ENCODE peak calls at places on chromosomes 5 and 9, in seven cellular contexts. K is HCT116, X is HepG2, B is SK-N-SH, Z is K562, L is GM12878, D is H1. J is an unnamed sample.

GRCh38 chr5:180142008-180142803 is 66.8 kb downstream of the RASGEF1C start:
- DNase-seq in K (no peak), X (no peak), B (no peak), Z (no peak), L (no peak), D (no peak), J (no peak)

GRCh38 chr5:144203750-144204596 is 33.3 kb downstream of the KCTD16 start:
- DNase-seq in K (peak), X (peak), B (peak), Z (peak), L (no peak), D (peak), J (peak)

GRCh38 chr9:20683351-20684034 is 566 bp upstream of the FOCAD start:
- DNase-seq in K (peak), X (peak), B (peak), Z (peak), L (no peak), D (no peak), J (no peak)

GRCh38 chr5:118918232-118918631 is 70.1 kb downstream of the DTWD2 start:
- DNase-seq in K (no peak), X (no peak), B (no peak), Z (no peak), L (no peak), D (no peak), J (no peak)

GRCh38 chr9:2985343-2985742 is 141.4 kb upstream of the PUM3 start:
- DNase-seq in K (no peak), X (no peak), B (no peak), Z (no peak), L (no peak), D (no peak), J (no peak)

GRCh38 chr9:96612105-96612965 is 7.3 kb downstream of the CDC14B start:
- DNase-seq in K (no peak), X (peak), B (peak), Z (no peak), L (no peak), D (no peak), J (no peak)

GRCh38 chr5:60668715-60669304 is 31.2 kb downstream of the DEPDC1B start:
- DNase-seq in K (peak), X (peak), B (peak), Z (no peak), L (no peak), D (no peak), J (no peak)

GRCh38 chr5:111063709-111064322 is 7.7 kb upstream of the TSLP start:
- DNase-seq in K (peak), X (peak), B (peak), Z (no peak), L (no peak), D (no peak), J (no peak)

GRCh38 chr5:159515909-159516415 is 185.7 kb upstream of the IL12B start:
- DNase-seq in K (peak), X (peak), B (peak), Z (peak), L (peak), D (peak), J (peak)

GRCh38 chr9:102113191-102113590 is 374.7 kb upstream of the GRIN3A start:
- DNase-seq in K (no peak), X (no peak), B (no peak), Z (no peak), L (no peak), D (no peak), J (no peak)

GRCh38 chr5:66958126-66958983 is 238.2 kb downstream of the CD180 start:
- DNase-seq in K (no peak), X (no peak), B (no peak), Z (no peak), L (no peak), D (no peak), J (no peak)

GRCh38 chr5:31182146-31182545 is 11.3 kb upstream of the CDH6 start:
- DNase-seq in K (no peak), X (no peak), B (no peak), Z (no peak), L (no peak), D (no peak), J (no peak)

GRCh38 chr9:35051069-35051967 is 21.1 kb downstream of the VCP start:
- DNase-seq in K (peak), X (peak), B (peak), Z (peak), L (no peak), D (peak), J (peak)

DNA sequence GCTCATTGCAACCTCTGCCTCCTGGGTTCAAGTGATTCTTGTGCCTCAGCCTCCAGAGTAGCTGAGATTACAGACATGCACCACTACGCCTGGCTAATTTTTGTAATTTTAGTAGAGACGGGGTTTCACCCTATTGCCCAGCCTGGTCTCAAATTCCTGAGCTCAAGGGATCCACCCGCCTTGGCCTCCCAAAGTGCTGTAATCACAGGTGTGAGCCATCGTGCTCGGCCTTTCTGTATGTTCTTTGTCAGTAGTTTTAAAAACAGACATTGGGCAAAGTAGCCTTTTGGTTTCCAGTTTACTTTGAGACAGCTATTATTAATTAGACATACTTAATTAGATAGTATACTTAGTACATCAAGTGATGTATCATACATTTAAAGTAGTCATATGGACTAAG is 45.1 kb downstream of the RBM27 start:
- DNase-seq in K (no peak), X (no peak), B (no peak), Z (no peak), L (no peak), D (no peak), J (no peak)
- TF ChIP-seq YY1 in K (no peak), X (no peak), B (no peak), Z (no peak), L (no peak), D (no peak), J (no peak)

DNA sequence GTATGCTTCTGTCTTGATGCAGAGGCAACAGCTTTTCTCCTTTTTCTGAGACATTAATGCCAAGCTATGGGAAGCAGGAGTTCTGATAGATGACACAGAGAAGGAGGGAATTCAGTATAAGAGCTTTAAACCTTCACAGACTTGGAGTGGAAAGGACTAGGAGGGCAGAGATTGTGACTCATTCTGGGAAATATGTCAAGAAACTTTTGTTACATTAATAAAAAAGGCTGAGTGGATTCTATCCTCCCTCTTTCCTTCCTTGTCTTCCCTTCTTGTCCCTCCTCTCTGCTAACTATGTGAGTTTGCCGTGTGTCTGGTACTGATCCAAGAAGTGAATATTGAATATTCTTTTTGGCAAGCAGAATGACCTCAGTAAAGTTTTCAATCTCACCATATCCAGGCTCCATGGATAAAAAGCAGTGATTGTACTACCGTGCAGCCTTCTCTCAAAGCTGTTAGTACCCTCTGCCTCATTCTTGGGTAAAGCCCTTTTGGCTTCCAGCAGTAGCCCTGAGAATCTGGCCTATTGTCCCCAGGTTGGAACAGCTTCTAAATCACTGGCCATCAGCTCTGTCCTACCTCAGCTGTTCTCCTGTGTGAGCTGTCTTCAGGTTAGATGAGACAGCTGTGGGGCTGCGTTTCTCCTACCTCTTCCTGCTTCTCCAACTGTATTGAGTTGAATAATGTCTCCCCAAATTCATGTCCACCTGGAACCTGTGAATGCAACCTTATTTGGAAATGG is 73.9 kb downstream of the ATG10 start:
- DNase-seq in K (no peak), X (no peak), B (no peak), Z (no peak), L (no peak), D (no peak), J (no peak)
- TF ChIP-seq YY1 in K (no peak), X (no peak), B (no peak), Z (no peak), L (no peak), D (no peak), J (no peak)

GRCh38 chr5:15003511-15003920 is 131.9 kb upstream of the ANKH start:
- DNase-seq in K (peak), X (peak), B (peak), Z (peak), L (peak), D (peak), J (peak)
- TF ChIP-seq YY1 in K (no peak), X (no peak), B (no peak), Z (no peak), L (peak), D (no peak), J (no peak)

GRCh38 chr5:147384346-147385193 is 125.3 kb downstream of the DPYSL3 start:
- DNase-seq in K (no peak), X (no peak), B (peak), Z (no peak), L (no peak), D (no peak), J (no peak)
- TF ChIP-seq YY1 in K (no peak), X (no peak), B (no peak), Z (no peak), L (no peak), D (no peak), J (no peak)